ENCODE peak calls at places on chromosomes 11 and 22, in eight cellular contexts. One of them, this sample, is unnamed.

GRCh38 chr22:48866906-48867597 is 960.6 kb downstream of the BRD1 start:
- DNase-seq in ELF-1: no peak
- DNase-seq in heart right ventricle: peak; percentile 28
- DNase-seq in dorsolateral prefrontal cortex: no peak
- DNase-seq in stimulated activated CD4-positive, alpha-beta T cell treated with anti-CD3 and anti-CD28 coated beads, Interleukin-12 subunit alpha, Interleukin-12 subunit beta, amount 100 ng/mL, for 24 hours: no peak
- DNase-seq in iris pigment epithelial cell: no peak
- DNase-seq in activated naive CD4-positive, alpha-beta T cell treated with anti-CD3 and anti-CD28 coated beads, Interleukin-2, amount 50 U/mL, for 16 hours: no peak
- DNase-seq in HTR-8/SVneo: no peak
- DNase-seq in this sample: no peak

GRCh38 chr11:75261902-75262361 is 21.4 kb downstream of the TPBGL start:
- DNase-seq in iris pigment epithelial cell: no peak
- DNase-seq in HTR-8/SVneo: no peak
- DNase-seq in dorsolateral prefrontal cortex: no peak
- DNase-seq in heart right ventricle: no peak
- DNase-seq in stimulated activated CD4-positive, alpha-beta T cell treated with anti-CD3 and anti-CD28 coated beads, Interleukin-12 subunit alpha, Interleukin-12 subunit beta, amount 100 ng/mL, for 24 hours: no peak
- DNase-seq in ELF-1: no peak
- DNase-seq in activated naive CD4-positive, alpha-beta T cell treated with anti-CD3 and anti-CD28 coated beads, Interleukin-2, amount 50 U/mL, for 16 hours: no peak
- DNase-seq in this sample: no peak

GRCh38 chr11:14636119-14636518 is 7.5 kb upstream of the PDE3B start:
- DNase-seq in iris pigment epithelial cell: no peak
- DNase-seq in ELF-1: no peak
- DNase-seq in dorsolateral prefrontal cortex: no peak
- DNase-seq in heart right ventricle: no peak
- DNase-seq in activated naive CD4-positive, alpha-beta T cell treated with anti-CD3 and anti-CD28 coated beads, Interleukin-2, amount 50 U/mL, for 16 hours: no peak
- DNase-seq in HTR-8/SVneo: no peak
- DNase-seq in stimulated activated CD4-positive, alpha-beta T cell treated with anti-CD3 and anti-CD28 coated beads, Interleukin-12 subunit alpha, Interleukin-12 subunit beta, amount 100 ng/mL, for 24 hours: no peak
- DNase-seq in this sample: no peak

GRCh38 chr11:82906236-82906635 is 4.7 kb downstream of the DDIAS start:
- DNase-seq in stimulated activated CD4-positive, alpha-beta T cell treated with anti-CD3 and anti-CD28 coated beads, Interleukin-12 subunit alpha, Interleukin-12 subunit beta, amount 100 ng/mL, for 24 hours: no peak
- DNase-seq in activated naive CD4-positive, alpha-beta T cell treated with anti-CD3 and anti-CD28 coated beads, Interleukin-2, amount 50 U/mL, for 16 hours: no peak
- DNase-seq in ELF-1: no peak
- DNase-seq in iris pigment epithelial cell: peak; percentile 36
- DNase-seq in heart right ventricle: no peak
- DNase-seq in dorsolateral prefrontal cortex: no peak
- DNase-seq in HTR-8/SVneo: peak; percentile 24
- DNase-seq in this sample: no peak

GRCh38 chr11:70532066-70532440 is 133.7 kb downstream of the CTTN start:
- DNase-seq in stimulated activated CD4-positive, alpha-beta T cell treated with anti-CD3 and anti-CD28 coated beads, Interleukin-12 subunit alpha, Interleukin-12 subunit beta, amount 100 ng/mL, for 24 hours: no peak
- DNase-seq in activated naive CD4-positive, alpha-beta T cell treated with anti-CD3 and anti-CD28 coated beads, Interleukin-2, amount 50 U/mL, for 16 hours: no peak
- DNase-seq in HTR-8/SVneo: no peak
- DNase-seq in heart right ventricle: no peak
- DNase-seq in dorsolateral prefrontal cortex: peak; percentile 7
- DNase-seq in iris pigment epithelial cell: no peak
- DNase-seq in ELF-1: no peak
- DNase-seq in this sample: no peak

GRCh38 chr11:123580557-123581275 is 73.7 kb downstream of the SCN3B start:
- DNase-seq in dorsolateral prefrontal cortex: peak; percentile 51
- DNase-seq in heart right ventricle: peak; percentile 54
- DNase-seq in HTR-8/SVneo: peak; percentile 53
- DNase-seq in ELF-1: peak; percentile 90
- DNase-seq in iris pigment epithelial cell: peak; percentile 28
- DNase-seq in stimulated activated CD4-positive, alpha-beta T cell treated with anti-CD3 and anti-CD28 coated beads, Interleukin-12 subunit alpha, Interleukin-12 subunit beta, amount 100 ng/mL, for 24 hours: peak; percentile 56
- DNase-seq in activated naive CD4-positive, alpha-beta T cell treated with anti-CD3 and anti-CD28 coated beads, Interleukin-2, amount 50 U/mL, for 16 hours: peak; percentile 70
- DNase-seq in this sample: peak; percentile 74

GRCh38 chr11:103257360-103257759 is 148.1 kb downstream of the DYNC2H1 start:
- DNase-seq in activated naive CD4-positive, alpha-beta T cell treated with anti-CD3 and anti-CD28 coated beads, Interleukin-2, amount 50 U/mL, for 16 hours: no peak
- DNase-seq in iris pigment epithelial cell: peak; percentile 39
- DNase-seq in stimulated activated CD4-positive, alpha-beta T cell treated with anti-CD3 and anti-CD28 coated beads, Interleukin-12 subunit alpha, Interleukin-12 subunit beta, amount 100 ng/mL, for 24 hours: no peak
- DNase-seq in dorsolateral prefrontal cortex: no peak
- DNase-seq in heart right ventricle: no peak
- DNase-seq in ELF-1: no peak
- DNase-seq in HTR-8/SVneo: peak; percentile 49
- DNase-seq in this sample: no peak

GRCh38 chr11:67213251-67213650 is 53.0 kb upstream of the GRK2 start:
- DNase-seq in ELF-1: no peak
- DNase-seq in HTR-8/SVneo: no peak
- DNase-seq in dorsolateral prefrontal cortex: no peak
- DNase-seq in heart right ventricle: no peak
- DNase-seq in iris pigment epithelial cell: no peak
- DNase-seq in activated naive CD4-positive, alpha-beta T cell treated with anti-CD3 and anti-CD28 coated beads, Interleukin-2, amount 50 U/mL, for 16 hours: no peak
- DNase-seq in stimulated activated CD4-positive, alpha-beta T cell treated with anti-CD3 and anti-CD28 coated beads, Interleukin-12 subunit alpha, Interleukin-12 subunit beta, amount 100 ng/mL, for 24 hours: no peak
- DNase-seq in this sample: no peak

GRCh38 chr11:29282088-29282487 is 734.7 kb downstream of the KCNA4 start:
- DNase-seq in dorsolateral prefrontal cortex: no peak
- DNase-seq in heart right ventricle: no peak
- DNase-seq in iris pigment epithelial cell: peak; percentile 98
- DNase-seq in ELF-1: no peak
- DNase-seq in stimulated activated CD4-positive, alpha-beta T cell treated with anti-CD3 and anti-CD28 coated beads, Interleukin-12 subunit alpha, Interleukin-12 subunit beta, amount 100 ng/mL, for 24 hours: no peak
- DNase-seq in HTR-8/SVneo: peak; percentile 35
- DNase-seq in activated naive CD4-positive, alpha-beta T cell treated with anti-CD3 and anti-CD28 coated beads, Interleukin-2, amount 50 U/mL, for 16 hours: no peak
- DNase-seq in this sample: no peak

GRCh38 chr11:39435641-39436040 is 2023.8 kb downstream of the LRRC4C start:
- DNase-seq in dorsolateral prefrontal cortex: no peak
- DNase-seq in ELF-1: no peak
- DNase-seq in iris pigment epithelial cell: no peak
- DNase-seq in HTR-8/SVneo: no peak
- DNase-seq in heart right ventricle: no peak
- DNase-seq in stimulated activated CD4-positive, alpha-beta T cell treated with anti-CD3 and anti-CD28 coated beads, Interleukin-12 subunit alpha, Interleukin-12 subunit beta, amount 100 ng/mL, for 24 hours: no peak
- DNase-seq in activated naive CD4-positive, alpha-beta T cell treated with anti-CD3 and anti-CD28 coated beads, Interleukin-2, amount 50 U/mL, for 16 hours: no peak
- DNase-seq in this sample: no peak

GRCh38 chr11:44005956-44006355 is 41.8 kb upstream of the ACCSL start:
- DNase-seq in HTR-8/SVneo: no peak
- DNase-seq in iris pigment epithelial cell: no peak
- DNase-seq in ELF-1: no peak
- DNase-seq in stimulated activated CD4-positive, alpha-beta T cell treated with anti-CD3 and anti-CD28 coated beads, Interleukin-12 subunit alpha, Interleukin-12 subunit beta, amount 100 ng/mL, for 24 hours: no peak
- DNase-seq in heart right ventricle: no peak
- DNase-seq in activated naive CD4-positive, alpha-beta T cell treated with anti-CD3 and anti-CD28 coated beads, Interleukin-2, amount 50 U/mL, for 16 hours: no peak
- DNase-seq in dorsolateral prefrontal cortex: no peak
- DNase-seq in this sample: no peak

GRCh38 chr11:79308429-79308828 is 132.4 kb downstream of the TENM4 start:
- DNase-seq in ELF-1: no peak
- DNase-seq in heart right ventricle: no peak
- DNase-seq in dorsolateral prefrontal cortex: no peak
- DNase-seq in HTR-8/SVneo: no peak
- DNase-seq in activated naive CD4-positive, alpha-beta T cell treated with anti-CD3 and anti-CD28 coated beads, Interleukin-2, amount 50 U/mL, for 16 hours: no peak
- DNase-seq in iris pigment epithelial cell: no peak
- DNase-seq in stimulated activated CD4-positive, alpha-beta T cell treated with anti-CD3 and anti-CD28 coated beads, Interleukin-12 subunit alpha, Interleukin-12 subunit beta, amount 100 ng/mL, for 24 hours: no peak
- DNase-seq in this sample: no peak

GRCh38 chr22:45163074-45163416 is 680 bp upstream of the NUP50 start:
- DNase-seq in dorsolateral prefrontal cortex: no peak
- DNase-seq in activated naive CD4-positive, alpha-beta T cell treated with anti-CD3 and anti-CD28 coated beads, Interleukin-2, amount 50 U/mL, for 16 hours: no peak
- DNase-seq in heart right ventricle: no peak
- DNase-seq in HTR-8/SVneo: peak; percentile 31
- DNase-seq in stimulated activated CD4-positive, alpha-beta T cell treated with anti-CD3 and anti-CD28 coated beads, Interleukin-12 subunit alpha, Interleukin-12 subunit beta, amount 100 ng/mL, for 24 hours: no peak
- DNase-seq in iris pigment epithelial cell: peak; percentile 56
- DNase-seq in ELF-1: peak; percentile 69
- DNase-seq in this sample: no peak

GRCh38 chr11:90216611-90217010 is 6.2 kb downstream of the CHORDC1 start:
- DNase-seq in dorsolateral prefrontal cortex: no peak
- DNase-seq in iris pigment epithelial cell: no peak
- DNase-seq in ELF-1: no peak
- DNase-seq in stimulated activated CD4-positive, alpha-beta T cell treated with anti-CD3 and anti-CD28 coated beads, Interleukin-12 subunit alpha, Interleukin-12 subunit beta, amount 100 ng/mL, for 24 hours: no peak
- DNase-seq in heart right ventricle: no peak
- DNase-seq in HTR-8/SVneo: no peak
- DNase-seq in activated naive CD4-positive, alpha-beta T cell treated with anti-CD3 and anti-CD28 coated beads, Interleukin-2, amount 50 U/mL, for 16 hours: no peak
- DNase-seq in this sample: no peak

GRCh38 chr11:69293819-69294505 is at the start of gene MYEOV:
- DNase-seq in iris pigment epithelial cell: peak; percentile 71
- DNase-seq in HTR-8/SVneo: no peak
- DNase-seq in stimulated activated CD4-positive, alpha-beta T cell treated with anti-CD3 and anti-CD28 coated beads, Interleukin-12 subunit alpha, Interleukin-12 subunit beta, amount 100 ng/mL, for 24 hours: peak; percentile 41
- DNase-seq in heart right ventricle: no peak
- DNase-seq in activated naive CD4-positive, alpha-beta T cell treated with anti-CD3 and anti-CD28 coated beads, Interleukin-2, amount 50 U/mL, for 16 hours: peak; percentile 50
- DNase-seq in dorsolateral prefrontal cortex: no peak
- DNase-seq in ELF-1: peak; percentile 76
- DNase-seq in this sample: no peak

GRCh38 chr11:46237248-46238077 is 40.0 kb upstream of the CREB3L1 start:
- DNase-seq in iris pigment epithelial cell: peak; percentile 91
- DNase-seq in HTR-8/SVneo: peak; percentile 87
- DNase-seq in stimulated activated CD4-positive, alpha-beta T cell treated with anti-CD3 and anti-CD28 coated beads, Interleukin-12 subunit alpha, Interleukin-12 subunit beta, amount 100 ng/mL, for 24 hours: peak; percentile 65
- DNase-seq in ELF-1: peak; percentile 88
- DNase-seq in dorsolateral prefrontal cortex: peak; percentile 28
- DNase-seq in activated naive CD4-positive, alpha-beta T cell treated with anti-CD3 and anti-CD28 coated beads, Interleukin-2, amount 50 U/mL, for 16 hours: peak; percentile 55
- DNase-seq in heart right ventricle: peak; percentile 70
- DNase-seq in this sample: peak; percentile 49

GRCh38 chr11:93700830-93701229 is 39.3 kb downstream of the CEP295 start:
- DNase-seq in iris pigment epithelial cell: peak; percentile 64
- DNase-seq in stimulated activated CD4-positive, alpha-beta T cell treated with anti-CD3 and anti-CD28 coated beads, Interleukin-12 subunit alpha, Interleukin-12 subunit beta, amount 100 ng/mL, for 24 hours: no peak
- DNase-seq in dorsolateral prefrontal cortex: no peak
- DNase-seq in ELF-1: no peak
- DNase-seq in HTR-8/SVneo: no peak
- DNase-seq in heart right ventricle: no peak
- DNase-seq in activated naive CD4-positive, alpha-beta T cell treated with anti-CD3 and anti-CD28 coated beads, Interleukin-2, amount 50 U/mL, for 16 hours: no peak
- DNase-seq in this sample: no peak

GRCh38 chr11:12569499-12570040 is 104.7 kb upstream of the TEAD1 start:
- DNase-seq in stimulated activated CD4-positive, alpha-beta T cell treated with anti-CD3 and anti-CD28 coated beads, Interleukin-12 subunit alpha, Interleukin-12 subunit beta, amount 100 ng/mL, for 24 hours: no peak
- DNase-seq in ELF-1: no peak
- DNase-seq in HTR-8/SVneo: peak; percentile 14
- DNase-seq in iris pigment epithelial cell: no peak
- DNase-seq in activated naive CD4-positive, alpha-beta T cell treated with anti-CD3 and anti-CD28 coated beads, Interleukin-2, amount 50 U/mL, for 16 hours: no peak
- DNase-seq in heart right ventricle: no peak
- DNase-seq in dorsolateral prefrontal cortex: no peak
- DNase-seq in this sample: no peak

GRCh38 chr11:75508051-75508561 is 17.6 kb downstream of the GDPD5 start:
- DNase-seq in heart right ventricle: no peak
- DNase-seq in ELF-1: no peak
- DNase-seq in dorsolateral prefrontal cortex: no peak
- DNase-seq in HTR-8/SVneo: no peak
- DNase-seq in activated naive CD4-positive, alpha-beta T cell treated with anti-CD3 and anti-CD28 coated beads, Interleukin-2, amount 50 U/mL, for 16 hours: no peak
- DNase-seq in stimulated activated CD4-positive, alpha-beta T cell treated with anti-CD3 and anti-CD28 coated beads, Interleukin-12 subunit alpha, Interleukin-12 subunit beta, amount 100 ng/mL, for 24 hours: no peak
- DNase-seq in iris pigment epithelial cell: no peak
- DNase-seq in this sample: no peak

GRCh38 chr11:48028909-48029685 is 48.7 kb downstream of the PTPRJ start:
- DNase-seq in ELF-1: no peak
- DNase-seq in HTR-8/SVneo: no peak
- DNase-seq in activated naive CD4-positive, alpha-beta T cell treated with anti-CD3 and anti-CD28 coated beads, Interleukin-2, amount 50 U/mL, for 16 hours: no peak
- DNase-seq in stimulated activated CD4-positive, alpha-beta T cell treated with anti-CD3 and anti-CD28 coated beads, Interleukin-12 subunit alpha, Interleukin-12 subunit beta, amount 100 ng/mL, for 24 hours: no peak
- DNase-seq in iris pigment epithelial cell: peak; percentile 44
- DNase-seq in heart right ventricle: no peak
- DNase-seq in dorsolateral prefrontal cortex: no peak
- DNase-seq in this sample: no peak

GRCh38 chr11:125228425-125228824 is 63.9 kb downstream of the PKNOX2 start:
- DNase-seq in ELF-1: peak; percentile 40
- DNase-seq in stimulated activated CD4-positive, alpha-beta T cell treated with anti-CD3 and anti-CD28 coated beads, Interleukin-12 subunit alpha, Interleukin-12 subunit beta, amount 100 ng/mL, for 24 hours: no peak
- DNase-seq in activated naive CD4-positive, alpha-beta T cell treated with anti-CD3 and anti-CD28 coated beads, Interleukin-2, amount 50 U/mL, for 16 hours: no peak
- DNase-seq in iris pigment epithelial cell: no peak
- DNase-seq in dorsolateral prefrontal cortex: no peak
- DNase-seq in heart right ventricle: no peak
- DNase-seq in HTR-8/SVneo: no peak
- DNase-seq in this sample: no peak

GRCh38 chr22:38314992-38315800 is 2.0 kb downstream of the CSNK1E start:
- DNase-seq in iris pigment epithelial cell: no peak
- DNase-seq in ELF-1: peak; percentile 25
- DNase-seq in activated naive CD4-positive, alpha-beta T cell treated with anti-CD3 and anti-CD28 coated beads, Interleukin-2, amount 50 U/mL, for 16 hours: no peak
- DNase-seq in dorsolateral prefrontal cortex: peak; percentile 30
- DNase-seq in HTR-8/SVneo: no peak
- DNase-seq in heart right ventricle: peak; percentile 41
- DNase-seq in stimulated activated CD4-positive, alpha-beta T cell treated with anti-CD3 and anti-CD28 coated beads, Interleukin-12 subunit alpha, Interleukin-12 subunit beta, amount 100 ng/mL, for 24 hours: no peak
- DNase-seq in this sample: peak; percentile 36

GRCh38 chr11:79100093-79100704 is 340.6 kb downstream of the TENM4 start:
- DNase-seq in iris pigment epithelial cell: peak; percentile 61
- DNase-seq in activated naive CD4-positive, alpha-beta T cell treated with anti-CD3 and anti-CD28 coated beads, Interleukin-2, amount 50 U/mL, for 16 hours: no peak
- DNase-seq in HTR-8/SVneo: peak; percentile 60
- DNase-seq in ELF-1: peak; percentile 59
- DNase-seq in stimulated activated CD4-positive, alpha-beta T cell treated with anti-CD3 and anti-CD28 coated beads, Interleukin-12 subunit alpha, Interleukin-12 subunit beta, amount 100 ng/mL, for 24 hours: peak; percentile 13
- DNase-seq in dorsolateral prefrontal cortex: no peak
- DNase-seq in heart right ventricle: no peak
- DNase-seq in this sample: no peak

GRCh38 chr11:65301491-65302329 is 13.0 kb upstream of the CDC42EP2 start:
- DNase-seq in stimulated activated CD4-positive, alpha-beta T cell treated with anti-CD3 and anti-CD28 coated beads, Interleukin-12 subunit alpha, Interleukin-12 subunit beta, amount 100 ng/mL, for 24 hours: no peak
- DNase-seq in activated naive CD4-positive, alpha-beta T cell treated with anti-CD3 and anti-CD28 coated beads, Interleukin-2, amount 50 U/mL, for 16 hours: no peak
- DNase-seq in heart right ventricle: peak; percentile 82
- DNase-seq in dorsolateral prefrontal cortex: no peak
- DNase-seq in HTR-8/SVneo: no peak
- DNase-seq in iris pigment epithelial cell: no peak
- DNase-seq in ELF-1: peak; percentile 91
- DNase-seq in this sample: no peak

GRCh38 chr11:78504708-78505107 is 70.0 kb downstream of the NARS2 start:
- DNase-seq in dorsolateral prefrontal cortex: no peak
- DNase-seq in ELF-1: no peak
- DNase-seq in stimulated activated CD4-positive, alpha-beta T cell treated with anti-CD3 and anti-CD28 coated beads, Interleukin-12 subunit alpha, Interleukin-12 subunit beta, amount 100 ng/mL, for 24 hours: no peak
- DNase-seq in HTR-8/SVneo: no peak
- DNase-seq in activated naive CD4-positive, alpha-beta T cell treated with anti-CD3 and anti-CD28 coated beads, Interleukin-2, amount 50 U/mL, for 16 hours: no peak
- DNase-seq in iris pigment epithelial cell: no peak
- DNase-seq in heart right ventricle: no peak
- DNase-seq in this sample: no peak

GRCh38 chr11:68813778-68814177 is 27.9 kb downstream of the CPT1A start:
- DNase-seq in heart right ventricle: no peak
- DNase-seq in activated naive CD4-positive, alpha-beta T cell treated with anti-CD3 and anti-CD28 coated beads, Interleukin-2, amount 50 U/mL, for 16 hours: no peak
- DNase-seq in dorsolateral prefrontal cortex: no peak
- DNase-seq in ELF-1: no peak
- DNase-seq in HTR-8/SVneo: no peak
- DNase-seq in iris pigment epithelial cell: no peak
- DNase-seq in stimulated activated CD4-positive, alpha-beta T cell treated with anti-CD3 and anti-CD28 coated beads, Interleukin-12 subunit alpha, Interleukin-12 subunit beta, amount 100 ng/mL, for 24 hours: no peak
- DNase-seq in this sample: no peak

GRCh38 chr11:127651175-127651887 is 650.8 kb upstream of the KIRREL3 start:
- DNase-seq in dorsolateral prefrontal cortex: no peak
- DNase-seq in ELF-1: no peak
- DNase-seq in stimulated activated CD4-positive, alpha-beta T cell treated with anti-CD3 and anti-CD28 coated beads, Interleukin-12 subunit alpha, Interleukin-12 subunit beta, amount 100 ng/mL, for 24 hours: no peak
- DNase-seq in activated naive CD4-positive, alpha-beta T cell treated with anti-CD3 and anti-CD28 coated beads, Interleukin-2, amount 50 U/mL, for 16 hours: no peak
- DNase-seq in iris pigment epithelial cell: peak; percentile 28
- DNase-seq in HTR-8/SVneo: no peak
- DNase-seq in heart right ventricle: no peak
- DNase-seq in this sample: no peak

GRCh38 chr11:126327280-126328000 is 23.6 kb downstream of the DCPS start:
- DNase-seq in heart right ventricle: no peak
- DNase-seq in ELF-1: no peak
- DNase-seq in stimulated activated CD4-positive, alpha-beta T cell treated with anti-CD3 and anti-CD28 coated beads, Interleukin-12 subunit alpha, Interleukin-12 subunit beta, amount 100 ng/mL, for 24 hours: no peak
- DNase-seq in iris pigment epithelial cell: no peak
- DNase-seq in HTR-8/SVneo: no peak
- DNase-seq in dorsolateral prefrontal cortex: no peak
- DNase-seq in activated naive CD4-positive, alpha-beta T cell treated with anti-CD3 and anti-CD28 coated beads, Interleukin-2, amount 50 U/mL, for 16 hours: no peak
- DNase-seq in this sample: no peak

GRCh38 chr22:47128216-47129215 is 366.1 kb downstream of the TBC1D22A start:
- DNase-seq in stimulated activated CD4-positive, alpha-beta T cell treated with anti-CD3 and anti-CD28 coated beads, Interleukin-12 subunit alpha, Interleukin-12 subunit beta, amount 100 ng/mL, for 24 hours: no peak
- DNase-seq in iris pigment epithelial cell: no peak
- DNase-seq in ELF-1: no peak
- DNase-seq in HTR-8/SVneo: no peak
- DNase-seq in activated naive CD4-positive, alpha-beta T cell treated with anti-CD3 and anti-CD28 coated beads, Interleukin-2, amount 50 U/mL, for 16 hours: no peak
- DNase-seq in heart right ventricle: no peak
- DNase-seq in dorsolateral prefrontal cortex: no peak
- DNase-seq in this sample: peak; percentile 55

GRCh38 chr22:49564054-49564453 is 263.6 kb downstream of the BRD1 start:
- DNase-seq in ELF-1: no peak
- DNase-seq in stimulated activated CD4-positive, alpha-beta T cell treated with anti-CD3 and anti-CD28 coated beads, Interleukin-12 subunit alpha, Interleukin-12 subunit beta, amount 100 ng/mL, for 24 hours: no peak
- DNase-seq in dorsolateral prefrontal cortex: no peak
- DNase-seq in heart right ventricle: no peak
- DNase-seq in HTR-8/SVneo: no peak
- DNase-seq in iris pigment epithelial cell: no peak
- DNase-seq in activated naive CD4-positive, alpha-beta T cell treated with anti-CD3 and anti-CD28 coated beads, Interleukin-2, amount 50 U/mL, for 16 hours: no peak
- DNase-seq in this sample: no peak

GRCh38 chr22:19149047-19149883 is 827 bp downstream of the GSC2 start:
- DNase-seq in heart right ventricle: no peak
- DNase-seq in ELF-1: peak; percentile 56
- DNase-seq in dorsolateral prefrontal cortex: no peak
- DNase-seq in stimulated activated CD4-positive, alpha-beta T cell treated with anti-CD3 and anti-CD28 coated beads, Interleukin-12 subunit alpha, Interleukin-12 subunit beta, amount 100 ng/mL, for 24 hours: no peak
- DNase-seq in HTR-8/SVneo: no peak
- DNase-seq in activated naive CD4-positive, alpha-beta T cell treated with anti-CD3 and anti-CD28 coated beads, Interleukin-2, amount 50 U/mL, for 16 hours: peak; percentile 38
- DNase-seq in iris pigment epithelial cell: peak; percentile 22
- DNase-seq in this sample: no peak

GRCh38 chr11:111336582-111337256 is 38.4 kb downstream of the POU2AF3 start:
- DNase-seq in ELF-1: no peak
- DNase-seq in stimulated activated CD4-positive, alpha-beta T cell treated with anti-CD3 and anti-CD28 coated beads, Interleukin-12 subunit alpha, Interleukin-12 subunit beta, amount 100 ng/mL, for 24 hours: no peak
- DNase-seq in dorsolateral prefrontal cortex: no peak
- DNase-seq in HTR-8/SVneo: no peak
- DNase-seq in iris pigment epithelial cell: peak; percentile 58
- DNase-seq in activated naive CD4-positive, alpha-beta T cell treated with anti-CD3 and anti-CD28 coated beads, Interleukin-2, amount 50 U/mL, for 16 hours: no peak
- DNase-seq in heart right ventricle: no peak
- DNase-seq in this sample: no peak

GRCh38 chr11:128467610-128468041 is 119.7 kb downstream of the ETS1 start:
- DNase-seq in HTR-8/SVneo: peak; percentile 73
- DNase-seq in stimulated activated CD4-positive, alpha-beta T cell treated with anti-CD3 and anti-CD28 coated beads, Interleukin-12 subunit alpha, Interleukin-12 subunit beta, amount 100 ng/mL, for 24 hours: no peak
- DNase-seq in dorsolateral prefrontal cortex: no peak
- DNase-seq in ELF-1: peak; percentile 49
- DNase-seq in iris pigment epithelial cell: peak; percentile 99
- DNase-seq in activated naive CD4-positive, alpha-beta T cell treated with anti-CD3 and anti-CD28 coated beads, Interleukin-2, amount 50 U/mL, for 16 hours: no peak
- DNase-seq in heart right ventricle: peak; percentile 42
- DNase-seq in this sample: no peak

GRCh38 chr22:31730344-31730711 is 19.6 kb downstream of the PRR14L start:
- DNase-seq in HTR-8/SVneo: no peak
- DNase-seq in dorsolateral prefrontal cortex: no peak
- DNase-seq in stimulated activated CD4-positive, alpha-beta T cell treated with anti-CD3 and anti-CD28 coated beads, Interleukin-12 subunit alpha, Interleukin-12 subunit beta, amount 100 ng/mL, for 24 hours: no peak
- DNase-seq in heart right ventricle: no peak
- DNase-seq in iris pigment epithelial cell: no peak
- DNase-seq in ELF-1: no peak
- DNase-seq in activated naive CD4-positive, alpha-beta T cell treated with anti-CD3 and anti-CD28 coated beads, Interleukin-2, amount 50 U/mL, for 16 hours: no peak
- DNase-seq in this sample: no peak

This sample was measured in posterior cingulate gyrus.